ENCODE peak calls at places on chromosomes 12 and 14, in seven cellular contexts. One of them, this sample, is unnamed.

GRCh38 chr14:100271247-100271939 is 32.4 kb downstream of the YY1 start:
- DNase-seq in BE2C: peak
- DNase-seq in H9: no peak
- DNase-seq in ovary: no peak
- DNase-seq in RWPE1: no peak
- DNase-seq in GM23338: peak
- DNase-seq in transverse colon: peak
- DNase-seq in this sample: no peak

GRCh38 chr12:81465191-81465590 is 294.0 kb downstream of the PPFIA2 start:
- DNase-seq in BE2C: no peak
- DNase-seq in H9: no peak
- DNase-seq in ovary: no peak
- DNase-seq in RWPE1: no peak
- DNase-seq in GM23338: no peak
- DNase-seq in transverse colon: no peak
- DNase-seq in this sample: no peak

GRCh38 chr14:85471744-85472143 is 58.2 kb upstream of the FLRT2 start:
- DNase-seq in BE2C: no peak
- DNase-seq in H9: no peak
- DNase-seq in ovary: peak
- DNase-seq in RWPE1: peak
- DNase-seq in GM23338: no peak
- DNase-seq in transverse colon: no peak
- DNase-seq in this sample: peak

GRCh38 chr12:71371132-71371531 is 68.5 kb upstream of the LGR5 start:
- DNase-seq in BE2C: no peak
- DNase-seq in H9: no peak
- DNase-seq in ovary: no peak
- DNase-seq in RWPE1: no peak
- DNase-seq in GM23338: peak
- DNase-seq in transverse colon: no peak
- DNase-seq in this sample: no peak

GRCh38 chr12:63302269-63302940 is 151.4 kb upstream of the AVPR1A start:
- DNase-seq in BE2C: no peak
- DNase-seq in H9: no peak
- DNase-seq in ovary: no peak
- DNase-seq in RWPE1: no peak
- DNase-seq in GM23338: no peak
- DNase-seq in transverse colon: no peak
- DNase-seq in this sample: no peak

GRCh38 chr12:98578821-98579220 is 14.7 kb upstream of the SLC25A3 start:
- DNase-seq in BE2C: no peak
- DNase-seq in H9: no peak
- DNase-seq in ovary: no peak
- DNase-seq in RWPE1: no peak
- DNase-seq in GM23338: no peak
- DNase-seq in transverse colon: peak
- DNase-seq in this sample: no peak

GRCh38 chr14:76953196-76953945 is 75.1 kb downstream of the IRF2BPL start:
- DNase-seq in BE2C: peak
- DNase-seq in H9: no peak
- DNase-seq in ovary: peak
- DNase-seq in RWPE1: peak
- DNase-seq in GM23338: peak
- DNase-seq in transverse colon: peak
- DNase-seq in this sample: no peak

GRCh38 chr14:26835949-26836570 is 238.2 kb upstream of the NOVA1 start:
- DNase-seq in BE2C: no peak
- DNase-seq in H9: no peak
- DNase-seq in ovary: no peak
- DNase-seq in RWPE1: no peak
- DNase-seq in GM23338: no peak
- DNase-seq in transverse colon: no peak
- DNase-seq in this sample: no peak

GRCh38 chr12:39275846-39276245 is 167.1 kb downstream of the KIF21A start:
- DNase-seq in BE2C: no peak
- DNase-seq in H9: no peak
- DNase-seq in ovary: no peak
- DNase-seq in RWPE1: no peak
- DNase-seq in GM23338: no peak
- DNase-seq in transverse colon: no peak
- DNase-seq in this sample: no peak

GRCh38 chr12:6383572-6384498 is at the start of gene LTBR:
- DNase-seq in BE2C: no peak
- DNase-seq in H9: peak
- DNase-seq in ovary: peak
- DNase-seq in RWPE1: peak
- DNase-seq in GM23338: peak
- DNase-seq in transverse colon: peak
- DNase-seq in this sample: peak

GRCh38 chr12:109308534-109309440 is at the start of gene FOXN4:
- DNase-seq in BE2C: peak
- DNase-seq in H9: peak
- DNase-seq in ovary: no peak
- DNase-seq in RWPE1: no peak
- DNase-seq in GM23338: peak
- DNase-seq in transverse colon: no peak
- DNase-seq in this sample: peak

GRCh38 chr12:15858348-15858747 is 23.8 kb upstream of the STRAP start:
- DNase-seq in BE2C: peak
- DNase-seq in H9: peak
- DNase-seq in ovary: no peak
- DNase-seq in RWPE1: no peak
- DNase-seq in GM23338: peak
- DNase-seq in transverse colon: no peak
- DNase-seq in this sample: peak

GRCh38 chr12:15853877-15854276 is 28.3 kb upstream of the STRAP start:
- DNase-seq in BE2C: no peak
- DNase-seq in H9: no peak
- DNase-seq in ovary: no peak
- DNase-seq in RWPE1: no peak
- DNase-seq in GM23338: no peak
- DNase-seq in transverse colon: no peak
- DNase-seq in this sample: no peak

GRCh38 chr12:15854916-15855315 is 27.3 kb upstream of the STRAP start:
- DNase-seq in BE2C: no peak
- DNase-seq in H9: no peak
- DNase-seq in ovary: no peak
- DNase-seq in RWPE1: no peak
- DNase-seq in GM23338: no peak
- DNase-seq in transverse colon: no peak
- DNase-seq in this sample: no peak

GRCh38 chr12:15855646-15856045 is 26.5 kb upstream of the STRAP start:
- DNase-seq in BE2C: no peak
- DNase-seq in H9: no peak
- DNase-seq in ovary: no peak
- DNase-seq in RWPE1: no peak
- DNase-seq in GM23338: no peak
- DNase-seq in transverse colon: no peak
- DNase-seq in this sample: no peak

GRCh38 chr12:15856097-15856982 is 25.8 kb upstream of the STRAP start:
- DNase-seq in BE2C: peak
- DNase-seq in H9: no peak
- DNase-seq in ovary: peak
- DNase-seq in RWPE1: peak
- DNase-seq in GM23338: peak
- DNase-seq in transverse colon: peak
- DNase-seq in this sample: peak
- TF ChIP-seq CTCF in BE2C: peak
- TF ChIP-seq CTCF in H9: peak
- TF ChIP-seq CTCF in ovary: peak
- TF ChIP-seq CTCF in RWPE1: peak
- TF ChIP-seq CTCF in GM23338: peak
- TF ChIP-seq CTCF in transverse colon: peak
- TF ChIP-seq CTCF in this sample: peak

DNA sequence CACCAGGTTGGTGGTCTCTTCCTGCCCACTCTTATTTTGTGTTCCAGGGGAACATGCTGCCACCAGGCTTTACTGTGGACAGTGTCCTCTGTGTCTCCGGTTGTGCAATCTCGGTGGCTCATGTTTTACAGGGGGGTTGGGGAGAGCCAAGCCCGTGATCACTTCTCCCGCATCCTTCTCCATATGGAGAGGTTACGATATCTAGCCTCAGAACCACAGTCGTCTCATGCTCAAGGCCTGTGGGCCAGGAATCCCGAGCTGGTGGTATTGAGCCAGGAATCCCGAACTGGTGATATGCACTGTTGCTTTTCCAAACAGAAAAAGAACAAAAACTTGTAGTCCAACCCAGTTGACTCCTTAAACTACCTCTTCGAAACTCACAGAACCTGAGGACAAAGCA is 37.0 kb upstream of the INF2 start:
- DNase-seq in BE2C: no peak
- DNase-seq in H9: no peak
- DNase-seq in ovary: no peak
- DNase-seq in RWPE1: no peak
- DNase-seq in GM23338: no peak
- DNase-seq in transverse colon: no peak
- DNase-seq in this sample: no peak
- TF ChIP-seq CTCF in BE2C: no peak
- TF ChIP-seq CTCF in H9: no peak
- TF ChIP-seq CTCF in ovary: no peak
- TF ChIP-seq CTCF in RWPE1: no peak
- TF ChIP-seq CTCF in GM23338: no peak
- TF ChIP-seq CTCF in transverse colon: no peak
- TF ChIP-seq CTCF in this sample: no peak

GRCh38 chr14:39956372-39956771 is 524.1 kb upstream of the FBXO33 start:
- DNase-seq in BE2C: no peak
- DNase-seq in H9: no peak
- DNase-seq in ovary: no peak
- DNase-seq in RWPE1: no peak
- DNase-seq in GM23338: peak
- DNase-seq in transverse colon: no peak
- DNase-seq in this sample: no peak
- TF ChIP-seq CTCF in BE2C: no peak
- TF ChIP-seq CTCF in H9: peak
- TF ChIP-seq CTCF in ovary: no peak
- TF ChIP-seq CTCF in RWPE1: no peak
- TF ChIP-seq CTCF in GM23338: no peak
- TF ChIP-seq CTCF in transverse colon: no peak
- TF ChIP-seq CTCF in this sample: no peak

DNA sequence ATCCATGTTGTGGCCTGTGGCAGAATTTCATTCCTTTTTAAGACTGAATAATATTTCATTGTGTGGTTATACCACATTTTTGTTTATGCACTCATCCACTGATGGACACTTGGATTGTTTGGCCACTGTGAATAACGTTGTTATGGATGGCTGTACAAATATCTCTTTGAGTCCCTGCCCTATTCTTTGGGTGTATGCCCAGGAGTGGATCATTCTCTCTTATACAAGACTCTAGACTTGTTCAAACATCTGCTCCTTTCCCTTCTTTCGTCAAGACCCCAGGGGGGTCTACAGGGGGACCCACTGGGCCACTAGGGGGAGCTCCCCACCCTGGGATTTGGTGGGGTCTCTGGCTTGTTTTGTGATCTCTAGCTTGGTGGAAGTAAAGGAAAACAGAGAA is 77.4 kb downstream of the FBXL14 start:
- DNase-seq in BE2C: peak
- DNase-seq in H9: peak
- DNase-seq in ovary: no peak
- DNase-seq in RWPE1: no peak
- DNase-seq in GM23338: peak
- DNase-seq in transverse colon: no peak
- DNase-seq in this sample: peak
- TF ChIP-seq CTCF in BE2C: peak
- TF ChIP-seq CTCF in H9: peak
- TF ChIP-seq CTCF in ovary: no peak
- TF ChIP-seq CTCF in RWPE1: no peak
- TF ChIP-seq CTCF in GM23338: peak
- TF ChIP-seq CTCF in transverse colon: no peak
- TF ChIP-seq CTCF in this sample: peak

GRCh38 chr14:78902010-78902623 is 731.9 kb downstream of the NRXN3 start:
- DNase-seq in BE2C: peak
- DNase-seq in H9: peak
- DNase-seq in ovary: no peak
- DNase-seq in RWPE1: no peak
- DNase-seq in GM23338: peak
- DNase-seq in transverse colon: peak
- DNase-seq in this sample: peak
- TF ChIP-seq CTCF in BE2C: peak
- TF ChIP-seq CTCF in H9: peak
- TF ChIP-seq CTCF in ovary: no peak
- TF ChIP-seq CTCF in RWPE1: peak
- TF ChIP-seq CTCF in GM23338: peak
- TF ChIP-seq CTCF in transverse colon: no peak
- TF ChIP-seq CTCF in this sample: peak

DNA sequence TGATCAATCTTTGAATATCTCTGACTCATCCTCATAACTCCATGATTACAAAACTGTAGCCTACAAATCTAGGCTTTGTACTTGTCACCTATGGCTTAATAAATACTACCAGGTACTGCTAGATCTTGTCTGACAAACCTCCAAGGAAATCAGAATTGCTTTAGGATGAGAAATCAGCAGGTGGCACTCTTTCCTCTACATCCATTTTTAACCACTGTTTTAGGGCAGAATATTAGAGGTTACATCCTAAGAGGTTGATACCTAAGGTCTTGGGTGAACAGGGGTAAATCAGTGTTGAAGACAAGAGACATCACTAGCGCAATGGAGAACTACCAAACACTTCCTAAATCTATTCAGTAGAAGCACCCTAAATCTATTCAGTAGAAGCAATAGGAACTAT is 63.1 kb upstream of the SOX5 start:
- DNase-seq in BE2C: no peak
- DNase-seq in H9: no peak
- DNase-seq in ovary: no peak
- DNase-seq in RWPE1: no peak
- DNase-seq in GM23338: peak
- DNase-seq in transverse colon: no peak
- DNase-seq in this sample: no peak
- TF ChIP-seq CTCF in BE2C: peak
- TF ChIP-seq CTCF in H9: no peak
- TF ChIP-seq CTCF in ovary: no peak
- TF ChIP-seq CTCF in RWPE1: no peak
- TF ChIP-seq CTCF in GM23338: peak
- TF ChIP-seq CTCF in transverse colon: no peak
- TF ChIP-seq CTCF in this sample: no peak

DNA sequence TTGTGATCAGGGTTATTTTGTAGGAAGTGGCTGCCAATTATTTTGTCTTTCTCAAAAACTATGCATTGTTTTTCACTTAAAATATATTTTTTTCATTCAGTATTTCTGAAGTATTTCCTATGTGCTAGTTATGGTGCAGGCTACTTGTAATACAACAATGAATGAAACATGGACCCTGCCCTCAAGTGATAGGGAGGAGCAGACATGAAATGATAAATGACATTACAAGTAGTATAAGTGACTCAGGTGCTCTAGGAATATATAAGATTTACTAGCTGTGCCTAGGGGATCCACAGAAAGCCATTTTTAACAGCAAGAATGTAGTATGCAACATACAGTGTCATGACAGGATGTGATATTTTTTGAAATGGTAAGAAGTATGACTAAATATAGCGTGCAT is 65.3 kb downstream of the TTLL5 start:
- DNase-seq in BE2C: no peak
- DNase-seq in H9: no peak
- DNase-seq in ovary: no peak
- DNase-seq in RWPE1: no peak
- DNase-seq in GM23338: no peak
- DNase-seq in transverse colon: no peak
- DNase-seq in this sample: no peak
- TF ChIP-seq CTCF in BE2C: no peak
- TF ChIP-seq CTCF in H9: no peak
- TF ChIP-seq CTCF in ovary: no peak
- TF ChIP-seq CTCF in RWPE1: no peak
- TF ChIP-seq CTCF in GM23338: no peak
- TF ChIP-seq CTCF in transverse colon: no peak
- TF ChIP-seq CTCF in this sample: no peak

GRCh38 chr14:105999361-106000028 is 473.1 kb downstream of the TMEM121 start:
- DNase-seq in BE2C: peak
- DNase-seq in H9: no peak
- DNase-seq in ovary: peak
- DNase-seq in RWPE1: no peak
- DNase-seq in GM23338: peak
- DNase-seq in transverse colon: peak
- DNase-seq in this sample: peak
- TF ChIP-seq CTCF in BE2C: peak
- TF ChIP-seq CTCF in H9: peak
- TF ChIP-seq CTCF in ovary: no peak
- TF ChIP-seq CTCF in RWPE1: peak
- TF ChIP-seq CTCF in GM23338: peak
- TF ChIP-seq CTCF in transverse colon: no peak
- TF ChIP-seq CTCF in this sample: no peak

This sample was measured in nephron progenitor cell.